ENCODE peak calls at places on chromosome 12, in four cellular contexts. One of them, this sample, is unnamed.
A peak's percentile ranks its signal among the peaks of the same experiment; 100 is the strongest.

GRCh38 chr12:46214668-46215429 is 54.0 kb downstream of the SLC38A1 start:
- DNase-seq in AG09319: no peak
- DNase-seq in substantia nigra: no peak
- DNase-seq in endothelial cell: no peak
- DNase-seq in this sample: no peak

GRCh38 chr12:117091758-117092510 is 7.3 kb downstream of the TESC start:
- DNase-seq in endothelial cell: no peak
- DNase-seq in AG09319: no peak
- DNase-seq in substantia nigra: no peak
- DNase-seq in this sample: no peak

GRCh38 chr12:122902854-122903703 is 7.2 kb upstream of the VPS37B start:
- DNase-seq in substantia nigra: no peak
- DNase-seq in AG09319: no peak
- DNase-seq in endothelial cell: no peak
- DNase-seq in this sample: no peak

GRCh38 chr12:19154696-19155095 is 25.2 kb downstream of the PLEKHA5 start:
- DNase-seq in substantia nigra: no peak
- DNase-seq in endothelial cell: no peak
- DNase-seq in AG09319: no peak
- DNase-seq in this sample: no peak

GRCh38 chr12:104243971-104244370 is 28.4 kb downstream of the TXNRD1 start:
- DNase-seq in substantia nigra: no peak
- DNase-seq in AG09319: no peak
- DNase-seq in endothelial cell: no peak
- DNase-seq in this sample: no peak

GRCh38 chr12:104526320-104526719 is 69.6 kb downstream of the CHST11 start:
- DNase-seq in endothelial cell: no peak
- DNase-seq in substantia nigra: no peak
- DNase-seq in AG09319: no peak
- DNase-seq in this sample: no peak

GRCh38 chr12:104975621-104976343 is 10.3 kb upstream of the NOPCHAP1 start:
- DNase-seq in AG09319: no peak
- DNase-seq in endothelial cell: no peak
- DNase-seq in substantia nigra: no peak
- DNase-seq in this sample: no peak

GRCh38 chr12:104055686-104056388 is 5.8 kb upstream of the GLT8D2 start:
- DNase-seq in endothelial cell: no peak
- DNase-seq in AG09319: peak; percentile 79
- DNase-seq in substantia nigra: no peak
- DNase-seq in this sample: no peak

GRCh38 chr12:11923067-11923466 is 147.7 kb upstream of the BCL2L14 start:
- DNase-seq in endothelial cell: no peak
- DNase-seq in AG09319: no peak
- DNase-seq in substantia nigra: no peak
- DNase-seq in this sample: no peak

This sample was measured in retinal pigment epithelial cell.